ENCODE peak calls at places on chromosomes 7 and 10, in five cellular contexts. One of them, this sample, is unnamed. For H3K4me1, the result is how much of the 10 kb centered on the place peaks cover.

GRCh38 chr7:150978136-150978789 is at the start of gene KCNH2:
- DNase-seq in IMR-90: no peak
- DNase-seq in GM23248: no peak
- DNase-seq in thoracic aorta: no peak
- DNase-seq in PC-9: peak
- DNase-seq in this sample: no peak

GRCh38 chr10:129968937-129969527 is 5.0 kb upstream of the EBF3 start:
- DNase-seq in GM23248: peak
- DNase-seq in IMR-90: peak
- DNase-seq in thoracic aorta: no peak
- DNase-seq in PC-9: no peak
- DNase-seq in this sample: no peak

GRCh38 chr10:128784444-128784843 is 658.2 kb upstream of the MKI67 start:
- DNase-seq in GM23248: no peak
- DNase-seq in IMR-90: no peak
- DNase-seq in PC-9: no peak
- DNase-seq in thoracic aorta: no peak
- DNase-seq in this sample: no peak

GRCh38 chr10:44911081-44911540 is at the start of gene TMEM72:
- DNase-seq in IMR-90: no peak
- DNase-seq in PC-9: no peak
- DNase-seq in GM23248: no peak
- DNase-seq in thoracic aorta: no peak
- DNase-seq in this sample: peak

GRCh38 chr10:44460499-44460898 is 75.6 kb upstream of the CXCL12 start:
- DNase-seq in PC-9: no peak
- DNase-seq in GM23248: peak
- DNase-seq in IMR-90: no peak
- DNase-seq in thoracic aorta: no peak
- DNase-seq in this sample: no peak

GRCh38 chr10:126037946-126038345 is 141.6 kb downstream of the FANK1 start:
- DNase-seq in IMR-90: no peak
- DNase-seq in PC-9: no peak
- DNase-seq in GM23248: no peak
- DNase-seq in thoracic aorta: no peak
- DNase-seq in this sample: no peak

GRCh38 chr10:76411719-76412435 is 980.5 kb downstream of the LRMDA start:
- DNase-seq in GM23248: peak
- DNase-seq in IMR-90: no peak
- DNase-seq in PC-9: no peak
- DNase-seq in thoracic aorta: no peak
- DNase-seq in this sample: no peak

GRCh38 chr7:150993511-150993910 is 2.7 kb downstream of the NOS3 start:
- DNase-seq in thoracic aorta: no peak
- DNase-seq in IMR-90: no peak
- DNase-seq in PC-9: no peak
- DNase-seq in GM23248: no peak
- DNase-seq in this sample: no peak

GRCh38 chr10:16520900-16521299 is 779 bp downstream of the C1QL3 start:
- DNase-seq in PC-9: no peak
- DNase-seq in thoracic aorta: no peak
- DNase-seq in GM23248: peak
- DNase-seq in IMR-90: peak
- DNase-seq in this sample: peak

GRCh38 chr10:5806745-5807144 is 6.5 kb downstream of the GDI2 start:
- DNase-seq in PC-9: no peak
- DNase-seq in thoracic aorta: no peak
- DNase-seq in GM23248: no peak
- DNase-seq in IMR-90: no peak
- DNase-seq in this sample: no peak
- H3K4me1 ChIP-seq in PC-9: under half
- H3K4me1 ChIP-seq in thoracic aorta: under half
- H3K4me1 ChIP-seq in GM23248: under half
- H3K4me1 ChIP-seq in IMR-90: under half
- H3K4me1 ChIP-seq in this sample: under half

GRCh38 chr10:124155781-124156401 is 62.5 kb upstream of the CHST15 start:
- DNase-seq in thoracic aorta: no peak
- DNase-seq in PC-9: peak
- DNase-seq in GM23248: peak
- DNase-seq in IMR-90: no peak
- DNase-seq in this sample: no peak
- H3K4me3 ChIP-seq in thoracic aorta: peak
- H3K4me3 ChIP-seq in PC-9: no peak
- H3K4me3 ChIP-seq in GM23248: no peak
- H3K4me3 ChIP-seq in IMR-90: no peak
- H3K4me3 ChIP-seq in this sample: no peak

GRCh38 chr10:70337201-70337651 is 45.2 kb downstream of the LRRC20 start:
- DNase-seq in PC-9: no peak
- DNase-seq in GM23248: peak
- DNase-seq in IMR-90: peak
- DNase-seq in thoracic aorta: no peak
- DNase-seq in this sample: no peak
- H3K27ac ChIP-seq in PC-9: no peak
- H3K27ac ChIP-seq in GM23248: no peak
- H3K27ac ChIP-seq in IMR-90: no peak
- H3K27ac ChIP-seq in thoracic aorta: no peak
- H3K27ac ChIP-seq in this sample: no peak

GRCh38 chr10:60910543-60910942 is 33.4 kb downstream of the RHOBTB1 start:
- DNase-seq in IMR-90: no peak
- DNase-seq in thoracic aorta: no peak
- DNase-seq in GM23248: no peak
- DNase-seq in PC-9: no peak
- DNase-seq in this sample: no peak

GRCh38 chr10:60913091-60913490 is 30.9 kb downstream of the RHOBTB1 start:
- DNase-seq in thoracic aorta: no peak
- DNase-seq in IMR-90: no peak
- DNase-seq in GM23248: no peak
- DNase-seq in PC-9: no peak
- DNase-seq in this sample: no peak

GRCh38 chr10:60911715-60912114 is 32.3 kb downstream of the RHOBTB1 start:
- DNase-seq in thoracic aorta: no peak
- DNase-seq in GM23248: no peak
- DNase-seq in IMR-90: no peak
- DNase-seq in PC-9: no peak
- DNase-seq in this sample: no peak

GRCh38 chr10:60908896-60909295 is 35.1 kb downstream of the RHOBTB1 start:
- DNase-seq in GM23248: no peak
- DNase-seq in PC-9: no peak
- DNase-seq in IMR-90: no peak
- DNase-seq in thoracic aorta: no peak
- DNase-seq in this sample: no peak

GRCh38 chr10:60911216-60911615 is 32.8 kb downstream of the RHOBTB1 start:
- DNase-seq in PC-9: no peak
- DNase-seq in IMR-90: no peak
- DNase-seq in thoracic aorta: no peak
- DNase-seq in GM23248: no peak
- DNase-seq in this sample: no peak
- H3K4me1 ChIP-seq in PC-9: under half
- H3K4me1 ChIP-seq in IMR-90: under half
- H3K4me1 ChIP-seq in thoracic aorta: under half
- H3K4me1 ChIP-seq in GM23248: under half
- H3K4me1 ChIP-seq in this sample: under half

GRCh38 chr7:154915600-154915999 is 87.3 kb downstream of the PAXIP1 start:
- DNase-seq in PC-9: no peak
- DNase-seq in GM23248: no peak
- DNase-seq in thoracic aorta: no peak
- DNase-seq in IMR-90: no peak
- DNase-seq in this sample: no peak
- H3K4me3 ChIP-seq in PC-9: no peak
- H3K4me3 ChIP-seq in GM23248: no peak
- H3K4me3 ChIP-seq in thoracic aorta: no peak
- H3K4me3 ChIP-seq in IMR-90: no peak
- H3K4me3 ChIP-seq in this sample: no peak

This sample was measured in left lung.